ENCODE peak calls at places on chromosomes 11 and 22, in ten cellular contexts. One of them, this sample, is unnamed.

GRCh38 chr11:66607126-66607834 is 9.2 kb upstream of the RBM14 start:
- DNase-seq in cerebellar cortex: peak
- DNase-seq in naive thymus-derived CD4-positive, alpha-beta T cell: no peak
- DNase-seq in EH: peak
- DNase-seq in osteocyte: no peak
- DNase-seq in neural crest cell: no peak
- DNase-seq in left ventricle myocardium inferior: peak
- DNase-seq in lung: peak
- DNase-seq in stomach: peak
- DNase-seq in Panc1: no peak
- DNase-seq in this sample: no peak

GRCh38 chr11:57527056-57527631 is 3.4 kb downstream of the TIMM10 start:
- DNase-seq in cerebellar cortex: peak
- DNase-seq in naive thymus-derived CD4-positive, alpha-beta T cell: peak
- DNase-seq in EH: peak
- DNase-seq in osteocyte: no peak
- DNase-seq in neural crest cell: peak
- DNase-seq in left ventricle myocardium inferior: peak
- DNase-seq in lung: peak
- DNase-seq in stomach: peak
- DNase-seq in Panc1: peak
- DNase-seq in this sample: no peak

GRCh38 chr11:100557830-100558611 is 129.1 kb upstream of the ARHGAP42 start:
- DNase-seq in cerebellar cortex: no peak
- DNase-seq in naive thymus-derived CD4-positive, alpha-beta T cell: no peak
- DNase-seq in EH: peak
- DNase-seq in osteocyte: no peak
- DNase-seq in neural crest cell: no peak
- DNase-seq in left ventricle myocardium inferior: no peak
- DNase-seq in lung: no peak
- DNase-seq in stomach: no peak
- DNase-seq in Panc1: no peak
- DNase-seq in this sample: no peak

GRCh38 chr11:31500560-31500959 is 8.9 kb downstream of the IMMP1L start:
- DNase-seq in cerebellar cortex: no peak
- DNase-seq in naive thymus-derived CD4-positive, alpha-beta T cell: no peak
- DNase-seq in EH: peak
- DNase-seq in osteocyte: no peak
- DNase-seq in neural crest cell: no peak
- DNase-seq in left ventricle myocardium inferior: no peak
- DNase-seq in lung: no peak
- DNase-seq in stomach: no peak
- DNase-seq in Panc1: no peak
- DNase-seq in this sample: no peak

GRCh38 chr11:34890089-34890488 is 26.1 kb downstream of the APIP start:
- DNase-seq in cerebellar cortex: no peak
- DNase-seq in naive thymus-derived CD4-positive, alpha-beta T cell: no peak
- DNase-seq in EH: no peak
- DNase-seq in osteocyte: no peak
- DNase-seq in neural crest cell: no peak
- DNase-seq in left ventricle myocardium inferior: no peak
- DNase-seq in lung: no peak
- DNase-seq in stomach: no peak
- DNase-seq in Panc1: no peak
- DNase-seq in this sample: no peak

GRCh38 chr11:47186937-47187681 is 875 bp upstream of the PACSIN3 start:
- DNase-seq in cerebellar cortex: peak
- DNase-seq in naive thymus-derived CD4-positive, alpha-beta T cell: peak
- DNase-seq in EH: peak
- DNase-seq in osteocyte: no peak
- DNase-seq in neural crest cell: peak
- DNase-seq in left ventricle myocardium inferior: peak
- DNase-seq in lung: no peak
- DNase-seq in stomach: peak
- DNase-seq in Panc1: peak
- DNase-seq in this sample: no peak

GRCh38 chr11:131471976-131472375 is 101.6 kb downstream of the NTM start:
- DNase-seq in cerebellar cortex: no peak
- DNase-seq in naive thymus-derived CD4-positive, alpha-beta T cell: no peak
- DNase-seq in EH: no peak
- DNase-seq in osteocyte: no peak
- DNase-seq in neural crest cell: no peak
- DNase-seq in left ventricle myocardium inferior: no peak
- DNase-seq in lung: no peak
- DNase-seq in stomach: no peak
- DNase-seq in Panc1: no peak
- DNase-seq in this sample: no peak

GRCh38 chr11:18171377-18172000 is 1.1 kb upstream of the MRGPRX4 start:
- DNase-seq in cerebellar cortex: peak
- DNase-seq in naive thymus-derived CD4-positive, alpha-beta T cell: no peak
- DNase-seq in EH: peak
- DNase-seq in osteocyte: no peak
- DNase-seq in neural crest cell: peak
- DNase-seq in left ventricle myocardium inferior: no peak
- DNase-seq in lung: no peak
- DNase-seq in stomach: no peak
- DNase-seq in Panc1: peak
- DNase-seq in this sample: no peak

GRCh38 chr11:60987577-60988277 is 16.2 kb downstream of the CD6 start:
- DNase-seq in cerebellar cortex: no peak
- DNase-seq in naive thymus-derived CD4-positive, alpha-beta T cell: peak
- DNase-seq in EH: no peak
- DNase-seq in osteocyte: no peak
- DNase-seq in neural crest cell: no peak
- DNase-seq in left ventricle myocardium inferior: no peak
- DNase-seq in lung: no peak
- DNase-seq in stomach: no peak
- DNase-seq in Panc1: no peak
- DNase-seq in this sample: no peak

GRCh38 chr22:39090426-39091064 is 6.5 kb upstream of the APOBEC3H start:
- DNase-seq in cerebellar cortex: no peak
- DNase-seq in naive thymus-derived CD4-positive, alpha-beta T cell: peak
- DNase-seq in EH: no peak
- DNase-seq in osteocyte: no peak
- DNase-seq in neural crest cell: no peak
- DNase-seq in left ventricle myocardium inferior: no peak
- DNase-seq in lung: no peak
- DNase-seq in stomach: peak
- DNase-seq in Panc1: no peak
- DNase-seq in this sample: no peak

GRCh38 chr11:100383357-100383865 is 303.7 kb upstream of the ARHGAP42 start:
- DNase-seq in cerebellar cortex: no peak
- DNase-seq in naive thymus-derived CD4-positive, alpha-beta T cell: no peak
- DNase-seq in EH: peak
- DNase-seq in osteocyte: no peak
- DNase-seq in neural crest cell: no peak
- DNase-seq in left ventricle myocardium inferior: no peak
- DNase-seq in lung: no peak
- DNase-seq in stomach: no peak
- DNase-seq in Panc1: no peak
- DNase-seq in this sample: no peak